ENCODE peak calls at places on chromosomes 3 and 15, in nine cellular contexts. J, A, C, Z, E, M, L, P and T are unnamed samples.

GRCh38 chr3:40691598-40691905 is 166.8 kb downstream of the ZNF621 start:
- DNase-seq in J (no peak), A (no peak), C (no peak), Z (no peak), E (no peak), M (no peak), L (no peak), P (no peak), T (no peak)

GRCh38 chr15:68820205-68820588 is 498 bp downstream of the ANP32A start:
- DNase-seq in J (peak), A (no peak), C (peak), Z (no peak), E (peak), M (peak), L (no peak), P (peak), T (peak)

GRCh38 chr15:32041294-32041693 is 11.0 kb downstream of the CHRNA7 start:
- DNase-seq in J (no peak), A (no peak), C (no peak), Z (no peak), E (no peak), M (no peak), L (no peak), P (no peak), T (no peak)

GRCh38 chr3:175495331-175495730 is 636.2 kb downstream of the NAALADL2 start:
- DNase-seq in J (no peak), A (peak), C (no peak), Z (no peak), E (no peak), M (no peak), L (no peak), P (no peak), T (no peak)

GRCh38 chr15:73872370-73872769 is 994 bp upstream of the TBC1D21 start:
- DNase-seq in J (no peak), A (no peak), C (no peak), Z (no peak), E (no peak), M (no peak), L (no peak), P (no peak), T (no peak)

GRCh38 chr3:31249555-31249954 is 283.2 kb upstream of the STT3B start:
- DNase-seq in J (no peak), A (no peak), C (no peak), Z (no peak), E (no peak), M (no peak), L (no peak), P (no peak), T (no peak)

GRCh38 chr15:32028921-32029320 is 1.4 kb upstream of the CHRNA7 start:
- DNase-seq in J (no peak), A (no peak), C (no peak), Z (no peak), E (no peak), M (no peak), L (no peak), P (peak), T (no peak)

GRCh38 chr3:134380249-134380648 is 6.0 kb upstream of the AMOTL2 start:
- DNase-seq in J (no peak), A (no peak), C (no peak), Z (no peak), E (no peak), M (no peak), L (no peak), P (no peak), T (no peak)

GRCh38 chr15:90957105-90957790 is 2.6 kb downstream of the RCCD1 start:
- DNase-seq in J (no peak), A (no peak), C (no peak), Z (no peak), E (no peak), M (no peak), L (no peak), P (peak), T (no peak)